ENCODE peak calls at places on chromosomes 12 and 14, in five cellular contexts. Y is HEK293T, R is HepG2, L is GM12878, P is H1. F is an unnamed sample.

GRCh38 chr12:27013606-27014084 is 539 bp downstream of the TM7SF3 start:
- DNase-seq in P (no peak), Y (no peak), R (no peak), L (no peak), F (no peak)

GRCh38 chr12:40105265-40105514 is 691 bp downstream of the SLC2A13 start:
- DNase-seq in P (no peak), L (no peak), Y (no peak), R (no peak), F (no peak)

GRCh38 chr12:5200276-5201087 is 156.8 kb downstream of the KCNA5 start:
- DNase-seq in L (no peak), P (peak), R (peak), Y (peak), F (peak)

GRCh38 chr12:9798008-9798619 is 29.2 kb upstream of the KLRF1 start:
- DNase-seq in P (peak), Y (peak), R (peak), L (peak), F (peak)

GRCh38 chr12:131555197-131555820 is 155.6 kb upstream of the SFSWAP start:
- DNase-seq in Y (no peak), L (no peak), P (no peak), R (no peak), F (no peak)

GRCh38 chr12:6337958-6338406 is 3.9 kb downstream of the TNFRSF1A start:
- DNase-seq in L (no peak), P (no peak), Y (no peak), R (peak), F (no peak)

GRCh38 chr14:69574266-69574953 is at the start of gene CCDC177:
- DNase-seq in P (no peak), R (peak), Y (peak), L (no peak), F (no peak)

GRCh38 chr14:21528381-21529348 is 2.5 kb upstream of the SALL2 start:
- DNase-seq in R (peak), P (no peak), L (no peak), Y (no peak), F (no peak)

GRCh38 chr14:19918553-19919264 is 1.7 kb upstream of the OR4K5 start:
- DNase-seq in L (no peak), Y (no peak), R (peak), P (no peak), F (no peak)

GRCh38 chr14:93301821-93302447 is 30.9 kb downstream of the BTBD7 start:
- DNase-seq in P (peak), L (no peak), Y (no peak), R (no peak), F (no peak)

GRCh38 chr14:85085981-85086380 is 444.0 kb upstream of the FLRT2 start:
- DNase-seq in P (no peak), L (no peak), Y (no peak), R (no peak), F (no peak)

GRCh38 chr14:54893151-54893760 is 9.4 kb downstream of the GCH1 start:
- DNase-seq in R (peak), P (no peak), Y (peak), L (no peak), F (no peak)

GRCh38 chr12:72471806-72472205 is 199.6 kb downstream of the TRHDE start:
- DNase-seq in R (no peak), Y (peak), L (no peak), P (no peak), F (peak)

GRCh38 chr14:101496779-101497420 is 64.4 kb upstream of the DIO3 start:
- DNase-seq in Y (no peak), L (no peak), P (no peak), R (no peak), F (no peak)

GRCh38 chr14:88554458-88555286 is at the start of gene PTPN21:
- DNase-seq in L (no peak), P (no peak), Y (peak), R (peak), F (no peak)

GRCh38 chr12:54135621-54136027 is 53.2 kb downstream of the SMUG1 start:
- DNase-seq in R (peak), P (no peak), L (no peak), Y (no peak), F (no peak)

GRCh38 chr12:62098131-62098530 is 162.1 kb upstream of the USP15 start:
- DNase-seq in Y (no peak), P (no peak), R (no peak), L (no peak), F (no peak)

GRCh38 chr14:91897121-91897701 is 29.9 kb upstream of the TC2N start:
- DNase-seq in P (no peak), R (no peak), L (no peak), Y (no peak), F (peak)

GRCh38 chr14:91732439-91732838 is 553 bp upstream of the CATSPERB start:
- DNase-seq in Y (no peak), L (no peak), R (no peak), P (no peak), F (no peak)

GRCh38 chr14:90827919-90828610 is 11.8 kb upstream of the TTC7B start:
- DNase-seq in L (peak), P (peak), R (peak), Y (peak), F (peak)

GRCh38 chr14:75832621-75833297 is 149.0 kb downstream of the TGFB3 start:
- DNase-seq in R (no peak), P (no peak), L (no peak), Y (no peak), F (no peak)

GRCh38 chr14:91510171-91511013 is at the start of gene PPP4R3A:
- DNase-seq in L (peak), P (peak), R (peak), Y (peak), F (peak)

GRCh38 chr14:61581340-61581739 is 114.0 kb upstream of the HIF1A start:
- DNase-seq in P (no peak), R (peak), Y (no peak), L (no peak), F (no peak)

GRCh38 chr14:63205281-63205575 is 985 bp downstream of the RHOJ start:
- DNase-seq in R (no peak), L (no peak), Y (no peak), P (no peak), F (no peak)

GRCh38 chr14:96189288-96189711 is 15.3 kb upstream of the BDKRB2 start:
- DNase-seq in P (no peak), Y (no peak), L (no peak), R (no peak), F (no peak)

GRCh38 chr12:56720696-56721615 is 4.1 kb downstream of the NACA start:
- DNase-seq in R (no peak), P (no peak), L (no peak), Y (no peak), F (no peak)

GRCh38 chr14:71133296-71133695 is 226.0 kb downstream of the PCNX1 start:
- DNase-seq in Y (no peak), R (no peak), L (no peak), P (no peak), F (no peak)

GRCh38 chr14:90846511-90846910 is 30.3 kb upstream of the TTC7B start:
- DNase-seq in R (no peak), P (no peak), L (no peak), Y (no peak), F (no peak)

GRCh38 chr12:25997401-25997973 is 39.0 kb downstream of the RASSF8 start:
- DNase-seq in P (no peak), L (no peak), Y (no peak), R (no peak), F (peak)

GRCh38 chr12:58787021-58787760 is 133.1 kb downstream of the LRIG3 start:
- DNase-seq in P (no peak), R (no peak), L (no peak), Y (peak), F (no peak)

GRCh38 chr12:105204916-105205315 is 31.1 kb downstream of the APPL2 start:
- DNase-seq in Y (no peak), R (no peak), L (no peak), P (no peak), F (no peak)

GRCh38 chr12:51884676-51885229 is 3.1 kb upstream of the ANKRD33 start:
- DNase-seq in L (no peak), Y (no peak), R (peak), P (no peak), F (no peak)

GRCh38 chr12:115598827-115599226 is 678.7 kb downstream of the MED13L start:
- DNase-seq in P (no peak), L (no peak), Y (no peak), R (no peak), F (no peak)
- TF ChIP-seq SUZ12 in P (no peak), L (no peak), Y (no peak), R (no peak), F (no peak)

DNA sequence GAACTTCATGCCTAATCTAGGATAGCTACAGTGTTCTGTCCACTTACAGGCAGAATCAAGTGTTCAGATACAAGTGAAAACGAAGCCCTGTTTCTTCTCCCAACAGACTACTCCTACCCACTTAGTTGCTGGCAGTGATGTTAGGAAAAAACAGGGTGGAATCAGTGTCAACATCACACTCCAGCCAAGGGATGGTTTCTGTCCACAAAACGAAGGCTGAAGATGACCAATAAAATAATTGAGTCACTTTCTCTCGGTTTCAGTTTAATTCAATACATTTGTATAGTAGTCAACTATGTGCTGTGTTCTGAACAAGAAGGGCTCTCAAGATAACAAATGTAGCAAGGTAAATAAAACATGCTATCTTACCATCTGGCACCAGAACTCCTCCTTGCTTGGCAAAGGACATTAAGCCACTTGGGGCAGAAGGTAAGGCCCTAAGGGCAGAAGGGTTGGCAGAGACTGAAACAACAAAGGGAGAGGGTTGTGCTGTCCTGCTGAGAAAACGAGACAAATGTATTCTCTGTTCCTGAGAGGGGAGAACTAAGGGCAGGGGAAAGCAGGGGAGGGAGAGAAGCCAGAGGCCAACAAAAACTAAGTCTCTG is 393.6 kb downstream of the DPF3 start:
- DNase-seq in Y (no peak), L (no peak), R (no peak), P (no peak), F (no peak)
- TF ChIP-seq SUZ12 in Y (no peak), L (no peak), R (no peak), P (no peak), F (no peak)

GRCh38 chr14:99958380-99958779 is 106.8 kb upstream of the EVL start:
- DNase-seq in R (no peak), Y (no peak), L (no peak), P (no peak), F (no peak)
- TF ChIP-seq SUZ12 in R (no peak), Y (no peak), L (no peak), P (no peak), F (no peak)

DNA sequence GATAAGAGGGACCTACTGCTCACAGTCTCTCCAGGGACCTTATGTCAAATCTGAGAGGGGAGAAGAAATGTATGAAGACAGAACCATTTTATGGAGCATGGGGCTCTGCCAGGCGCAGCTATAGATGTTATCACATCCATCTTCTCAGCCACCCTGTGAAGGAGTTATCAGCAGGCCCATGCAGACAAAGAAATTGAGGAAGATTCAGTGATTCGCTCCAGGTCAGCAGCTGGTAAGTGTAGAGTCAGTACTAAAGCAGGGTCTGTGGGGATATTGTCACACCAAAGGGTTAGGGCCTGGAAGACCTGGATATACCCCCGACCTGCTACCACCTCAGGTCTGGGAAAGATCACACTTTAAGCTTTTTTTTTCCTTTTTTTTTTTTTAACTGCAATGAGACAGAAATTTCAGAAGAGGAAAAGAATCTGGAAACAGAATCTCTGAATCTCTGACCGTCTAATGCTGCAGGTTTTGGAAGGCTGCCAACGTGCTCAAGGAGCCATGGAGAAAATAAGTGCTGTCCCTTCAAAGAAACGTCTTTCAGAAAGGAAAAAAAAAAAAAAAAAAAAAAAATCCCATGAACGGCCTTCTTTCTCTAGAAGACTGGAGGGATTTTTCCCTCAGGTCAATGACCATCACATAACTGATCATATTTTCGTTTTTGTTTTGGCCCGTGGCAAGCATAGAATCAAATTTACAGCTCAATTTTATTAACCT is 73.3 kb upstream of the PLEKHG7 start:
- DNase-seq in R (no peak), P (no peak), Y (peak), L (no peak), F (no peak)
- TF ChIP-seq SUZ12 in R (no peak), P (no peak), Y (no peak), L (no peak), F (no peak)

GRCh38 chr14:68440776-68441175 is 352.1 kb downstream of the ZFP36L1 start:
- DNase-seq in Y (no peak), R (no peak), L (no peak), P (no peak), F (no peak)
- TF ChIP-seq SUZ12 in Y (no peak), R (no peak), L (no peak), P (no peak), F (no peak)

GRCh38 chr12:2959508-2960431 is 573 bp downstream of the TEAD4 start:
- DNase-seq in R (peak), P (no peak), Y (peak), L (no peak), F (peak)

GRCh38 chr12:2960432-2960956 is 1.3 kb downstream of the TEAD4 start:
- DNase-seq in R (peak), Y (no peak), P (no peak), L (no peak), F (no peak)

GRCh38 chr12:2957816-2958431 is 1.3 kb upstream of the TEAD4 start:
- DNase-seq in P (no peak), L (no peak), R (no peak), Y (peak), F (no peak)

GRCh38 chr12:2959194-2959507 is at the start of gene TEAD4:
- DNase-seq in R (peak), L (no peak), P (no peak), Y (peak), F (peak)

DNA sequence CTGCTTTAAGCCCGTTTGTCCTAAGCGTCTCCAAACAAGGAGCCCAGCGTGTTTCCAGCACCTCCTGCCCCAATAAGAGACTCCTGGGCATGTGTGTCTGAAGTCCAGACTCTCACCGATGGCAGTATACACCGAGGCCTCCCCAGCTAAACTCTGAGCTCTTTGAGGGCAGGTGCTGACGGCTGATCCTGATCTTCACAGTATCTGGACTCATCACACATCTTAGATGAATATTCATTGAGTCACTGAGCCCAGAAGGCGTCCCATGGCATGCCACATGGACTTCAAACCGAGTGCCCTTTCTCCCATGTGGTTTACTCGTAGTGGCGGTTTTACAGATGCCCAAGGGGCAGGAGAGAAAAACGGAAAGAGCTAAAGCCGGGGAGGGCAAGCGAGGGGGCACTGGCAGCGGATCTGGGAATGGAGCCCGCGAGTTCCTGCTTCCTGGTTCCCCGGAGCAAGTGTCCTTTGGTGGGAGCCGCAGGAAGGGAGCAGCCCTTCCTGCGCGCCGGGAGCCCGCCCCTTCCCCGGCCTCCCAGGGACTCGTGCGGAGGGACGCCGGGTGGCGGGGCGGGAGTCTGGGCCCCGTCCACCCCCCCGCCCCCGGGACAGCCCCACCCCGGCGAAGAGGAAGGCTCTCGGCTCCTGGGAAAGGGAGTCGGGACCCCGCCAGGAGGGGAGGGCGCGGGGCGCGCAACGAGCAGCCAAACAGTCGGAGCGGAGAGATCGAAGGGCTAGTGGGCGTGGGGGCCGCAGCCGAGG is 584 bp upstream of the TEAD4 start:
- DNase-seq in L (no peak), Y (peak), P (no peak), R (peak), F (peak)
- TF ChIP-seq SUZ12 in L (no peak), Y (no peak), P (no peak), R (no peak), F (no peak)

GRCh38 chr12:118979763-118980406 is 1.5 kb upstream of the SRRM4 start:
- DNase-seq in R (peak), Y (peak), P (peak), L (no peak), F (peak)
- TF ChIP-seq SUZ12 in R (no peak), Y (no peak), P (no peak), L (no peak), F (no peak)

GRCh38 chr12:95114766-95115450 is 41.5 kb upstream of the NR2C1 start:
- DNase-seq in Y (no peak), P (no peak), R (no peak), L (no peak), F (no peak)
- TF ChIP-seq SUZ12 in Y (no peak), P (no peak), R (no peak), L (no peak), F (no peak)